ENCODE peak calls at places on chromosome 22, in eight cellular contexts. V is pancreas; H is stimulated activated CD8-positive, alpha-beta memory T cell treated with anti-CD3 and anti-CD28 coated beads, Interleukin-4, amount 100 ng/mL, for 24 hours; F is glutamatergic neuron; Z is NCI-H1092; X is WTC11; G is CD8-positive, alpha-beta memory T cell; E is GM13977. D is an unnamed sample.

GRCh38 chr22:46502776-46503175 is 34.6 kb downstream of the CELSR1 start:
- DNase-seq in V (no peak), H (no peak), F (no peak), Z (no peak), X (no peak), G (no peak), E (no peak), D (no peak)

GRCh38 chr22:23256986-23257888 is 76.9 kb downstream of the BCR start:
- DNase-seq in V (no peak), H (no peak), F (no peak), Z (no peak), X (no peak), G (no peak), E (no peak), D (no peak)

GRCh38 chr22:49788492-49788891 is 39.2 kb downstream of the BRD1 start:
- DNase-seq in V (no peak), H (no peak), F (no peak), Z (no peak), X (no peak), G (no peak), E (no peak), D (no peak)

GRCh38 chr22:47213571-47214230 is 451.3 kb downstream of the TBC1D22A start:
- DNase-seq in V (no peak), H (peak), F (no peak), Z (no peak), X (peak), G (peak), E (peak), D (peak)

GRCh38 chr22:19576460-19577421 is 52.5 kb upstream of the CLDN5 start:
- DNase-seq in V (no peak), H (peak), F (peak), Z (no peak), X (no peak), G (no peak), E (peak), D (peak)

GRCh38 chr22:20996031-20996410 is 5.9 kb downstream of the THAP7 start:
- DNase-seq in V (no peak), H (no peak), F (no peak), Z (no peak), X (no peak), G (no peak), E (no peak), D (no peak)

GRCh38 chr22:47622541-47622940 is 860.1 kb downstream of the TBC1D22A start:
- DNase-seq in V (no peak), H (no peak), F (no peak), Z (no peak), X (no peak), G (no peak), E (no peak), D (no peak)

GRCh38 chr22:19974935-19975706 is 33.5 kb upstream of the TXNRD2 start:
- DNase-seq in V (no peak), H (no peak), F (no peak), Z (no peak), X (no peak), G (no peak), E (no peak), D (peak)

GRCh38 chr22:20624161-20624616 is 116.8 kb downstream of the MED15 start:
- DNase-seq in V (no peak), H (peak), F (no peak), Z (no peak), X (no peak), G (no peak), E (peak), D (no peak)

GRCh38 chr22:24060375-24060788 is 49.3 kb downstream of the CABIN1 start:
- DNase-seq in V (no peak), H (no peak), F (no peak), Z (no peak), X (no peak), G (no peak), E (no peak), D (peak)

GRCh38 chr22:22214819-22215329 is 29.7 kb upstream of the VPREB1 start:
- DNase-seq in V (no peak), H (no peak), F (no peak), Z (no peak), X (no peak), G (no peak), E (no peak), D (no peak)

GRCh38 chr22:23233746-23234408 is 53.6 kb downstream of the BCR start:
- DNase-seq in V (no peak), H (peak), F (no peak), Z (no peak), X (no peak), G (no peak), E (no peak), D (no peak)

GRCh38 chr22:30602049-30602448 is 4.9 kb upstream of the TCN2 start:
- DNase-seq in V (no peak), H (no peak), F (no peak), Z (no peak), X (no peak), G (no peak), E (no peak), D (peak)

GRCh38 chr22:36885474-36885873 is 24.7 kb downstream of the NCF4 start:
- DNase-seq in V (no peak), H (no peak), F (no peak), Z (no peak), X (no peak), G (no peak), E (no peak), D (no peak)

D was measured in DMS53.